ENCODE peak calls at places on chromosomes 5 and 9, in eight cellular contexts. W, N, E, K, C, O, T and H are unnamed samples.

GRCh38 chr5:133370281-133370890 is 242.0 kb downstream of the FSTL4 start:
- DNase-seq in O (no peak), W (no peak), C (peak; percentile 29), N (no peak), T (no peak), E (no peak), K (peak; percentile 86), H (no peak)

GRCh38 chr5:139273322-139273571 is 20.3 kb upstream of the MATR3 start:
- DNase-seq in K (no peak), E (no peak), O (no peak), W (no peak), N (no peak), C (no peak), T (no peak), H (no peak)

GRCh38 chr9:37963936-37964739 is 60.2 kb upstream of the SLC25A51 start:
- DNase-seq in C (no peak), K (peak; percentile 89), N (no peak), W (no peak), O (peak; percentile 99), T (peak; percentile 97), E (peak; percentile 46), H (no peak)

GRCh38 chr5:34674226-34674625 is 18.1 kb downstream of the RAI14 start:
- DNase-seq in K (peak; percentile 78), E (no peak), N (no peak), W (no peak), C (no peak), O (peak; percentile 98), T (peak; percentile 88), H (no peak)

GRCh38 chr5:113212244-113212920 is 222.4 kb downstream of the TSSK1B start:
- DNase-seq in E (no peak), C (peak; percentile 72), N (peak; percentile 55), W (no peak), O (peak; percentile 73), T (peak; percentile 93), K (peak; percentile 27), H (no peak)

GRCh38 chr5:54874337-54875021 is 110.9 kb downstream of the ESM1 start:
- DNase-seq in C (no peak), W (no peak), T (peak; percentile 68), K (peak; percentile 54), O (peak; percentile 57), E (no peak), N (no peak), H (no peak)

GRCh38 chr5:76389513-76390154 is 13.5 kb upstream of the IQGAP2 start:
- DNase-seq in O (no peak), K (no peak), C (no peak), W (no peak), T (peak; percentile 48), E (no peak), N (no peak), H (no peak)

GRCh38 chr5:20340123-20340522 is 352.1 kb upstream of the CDH18 start:
- DNase-seq in C (no peak), N (no peak), K (no peak), T (no peak), W (no peak), E (no peak), O (no peak), H (no peak)

GRCh38 chr9:114905160-114905940 is 25.0 kb downstream of the TNFSF8 start:
- DNase-seq in O (no peak), E (no peak), K (no peak), W (no peak), T (no peak), N (no peak), C (no peak), H (no peak)

GRCh38 chr9:104896131-104896530 is 31.8 kb downstream of the ABCA1 start:
- DNase-seq in O (peak; percentile 53), W (no peak), T (peak; percentile 15), K (no peak), C (no peak), N (no peak), E (no peak), H (no peak)

GRCh38 chr9:134811673-134812668 is 68.6 kb upstream of the FCN2 start:
- DNase-seq in T (peak; percentile 51), C (no peak), E (no peak), W (no peak), N (no peak), O (peak; percentile 96), K (no peak), H (no peak)

GRCh38 chr9:72925891-72926290 is 27.0 kb downstream of the ALDH1A1 start:
- DNase-seq in W (no peak), C (no peak), K (no peak), T (no peak), O (no peak), N (no peak), E (no peak), H (no peak)

GRCh38 chr9:124743686-124744348 is 27.3 kb downstream of the NR6A1 start:
- DNase-seq in W (no peak), N (no peak), K (no peak), O (peak; percentile 58), C (no peak), E (no peak), T (peak; percentile 38), H (no peak)

GRCh38 chr9:114264806-114265550 is 57.9 kb upstream of the ORM1 start:
- DNase-seq in C (no peak), T (no peak), E (no peak), W (no peak), O (no peak), N (no peak), K (no peak), H (no peak)

GRCh38 chr9:133928248-133928764 is 63.8 kb downstream of the VAV2 start:
- DNase-seq in T (no peak), N (no peak), K (no peak), C (no peak), W (no peak), E (no peak), O (no peak), H (no peak)

GRCh38 chr5:159943331-159943730 is 27.0 kb downstream of the ADRA1B start:
- DNase-seq in T (no peak), C (no peak), N (no peak), K (no peak), E (no peak), O (no peak), W (no peak), H (no peak)

GRCh38 chr5:55923177-55923872 is 71.4 kb downstream of the IL6ST start:
- DNase-seq in T (no peak), K (no peak), O (no peak), C (no peak), W (no peak), E (no peak), N (peak; percentile 28), H (no peak)

GRCh38 chr9:70601000-70601929 is 186.8 kb upstream of the KLF9 start:
- DNase-seq in O (peak; percentile 100), T (peak; percentile 96), K (peak; percentile 76), C (peak; percentile 75), N (peak; percentile 98), W (no peak), E (peak; percentile 98), H (peak; percentile 19)

GRCh38 chr9:118170032-118170955 is 466.1 kb downstream of the TLR4 start:
- DNase-seq in N (no peak), W (no peak), C (peak; percentile 39), T (peak; percentile 61), O (no peak), E (peak; percentile 23), K (peak; percentile 44), H (peak; percentile 62)

GRCh38 chr5:154444559-154445421 is 1.0 kb upstream of the SAP30L start:
- DNase-seq in K (peak; percentile 3), N (peak; percentile 16), C (peak; percentile 41), E (no peak), W (no peak), T (no peak), O (no peak), H (peak; percentile 39)

GRCh38 chr9:70881321-70881720 is 240.1 kb downstream of the TRPM3 start:
- DNase-seq in E (no peak), N (no peak), C (no peak), O (no peak), W (no peak), K (no peak), T (no peak), H (no peak)

GRCh38 chr9:110282023-110282766 is 25.9 kb upstream of the TXN start:
- DNase-seq in O (no peak), T (no peak), E (no peak), N (no peak), W (no peak), K (no peak), C (no peak), H (no peak)

DNA sequence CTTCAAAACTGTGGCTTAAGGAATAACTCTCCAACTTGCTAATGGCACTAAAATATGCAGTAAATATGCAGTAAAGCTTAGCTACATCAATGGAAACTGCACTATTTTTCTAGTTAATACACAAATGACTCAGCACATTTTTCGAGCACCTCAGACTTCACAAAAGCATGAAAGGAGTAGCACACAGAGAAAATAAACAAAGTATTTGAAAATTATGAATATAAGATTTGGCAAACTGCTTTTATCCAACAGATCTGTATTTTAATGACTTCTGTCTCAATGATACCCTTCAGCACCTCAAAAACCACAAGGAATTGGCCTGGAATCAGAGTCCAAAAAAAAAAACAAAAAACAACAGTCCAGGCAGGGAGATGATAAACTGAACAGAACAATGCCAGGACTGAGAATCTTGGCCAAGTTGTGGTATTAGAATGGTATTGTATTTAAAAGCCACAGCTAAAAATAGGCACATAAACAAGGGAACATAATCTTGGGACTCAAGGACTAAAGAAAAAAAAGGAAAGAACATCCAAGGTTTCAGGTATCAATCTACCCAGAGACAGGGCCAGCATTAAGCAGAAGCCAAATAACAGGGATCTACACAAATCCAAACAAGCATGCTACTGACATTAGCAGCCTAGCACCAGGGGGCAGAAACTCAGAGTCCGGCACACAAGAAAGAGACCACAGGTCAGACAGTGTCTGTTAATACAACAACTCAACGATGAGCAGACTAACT is 21.4 kb downstream of the TMEM245 start:
- DNase-seq in T (peak; percentile 92), W (no peak), N (no peak), E (no peak), C (no peak), K (peak; percentile 36), O (peak; percentile 65), H (peak; percentile 20)
- TF ChIP-seq CTCF in T (peak; percentile 74), W (no peak), N (peak; percentile 49), E (peak; percentile 39), C (no peak), K (no peak), O (peak; percentile 39), H (peak; percentile 13)

GRCh38 chr5:131634666-131634995 is 398 bp downstream of the RAPGEF6 start:
- DNase-seq in N (peak; percentile 50), T (peak; percentile 55), K (peak; percentile 38), W (peak; percentile 34), C (peak; percentile 66), E (peak; percentile 63), O (peak; percentile 46), H (peak; percentile 68)
- TF ChIP-seq CTCF in N (peak; percentile 31), T (peak; percentile 7), K (peak; percentile 12), W (no peak), C (no peak), E (peak; percentile 28), O (no peak), H (no peak)

GRCh38 chr9:30301271-30301963 is 2083.0 kb upstream of the ACO1 start:
- DNase-seq in N (no peak), C (no peak), E (no peak), K (no peak), W (no peak), O (no peak), T (no peak), H (no peak)
- TF ChIP-seq CTCF in N (no peak), C (no peak), E (no peak), K (no peak), W (no peak), O (no peak), T (no peak), H (no peak)

DNA sequence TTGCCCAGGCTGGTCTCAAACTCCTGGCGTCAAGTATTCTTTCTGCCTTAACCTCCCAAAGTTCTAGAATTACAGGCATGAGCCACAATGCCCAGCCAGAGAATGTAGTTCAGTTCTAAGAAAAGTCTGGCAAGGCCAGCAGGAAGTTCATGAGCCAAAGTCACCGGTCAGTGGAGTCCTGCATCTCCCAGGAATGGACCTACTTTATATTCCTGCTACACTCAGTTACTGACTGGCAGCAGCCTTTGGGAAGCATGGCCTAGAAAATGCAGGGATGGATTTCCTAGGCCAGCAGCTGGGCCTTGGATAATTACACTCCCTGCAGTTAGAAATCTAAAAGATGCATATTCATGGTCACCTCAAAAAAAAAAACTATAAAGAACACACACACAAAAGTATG is 135.7 kb downstream of the CAAP1 start:
- DNase-seq in T (no peak), E (no peak), K (no peak), W (no peak), O (no peak), N (no peak), C (no peak), H (no peak)
- TF ChIP-seq CTCF in T (no peak), E (no peak), K (no peak), W (no peak), O (no peak), N (no peak), C (no peak), H (no peak)